ENCODE peak calls at places on chromosomes 4 and X, in eight cellular contexts. One of them, this sample, is unnamed. For H4K20me1, the result is how much of the 10 kb centered on the place peaks cover.

GRCh38 chrX:56728321-56728720 is 722 bp upstream of the NBDY start:
- DNase-seq in OCI-LY7: peak
- DNase-seq in hepatocyte: no peak
- DNase-seq in H9: no peak
- DNase-seq in IMR-90: no peak
- DNase-seq in HCT116: no peak
- DNase-seq in fibroblast of lung: peak
- DNase-seq in MM.1S: peak
- DNase-seq in this sample: no peak

GRCh38 chr4:184849184-184849583 is 23.4 kb upstream of the ACSL1 start:
- DNase-seq in MM.1S: no peak
- DNase-seq in hepatocyte: no peak
- DNase-seq in IMR-90: no peak
- DNase-seq in HCT116: no peak
- DNase-seq in OCI-LY7: no peak
- DNase-seq in H9: no peak
- DNase-seq in fibroblast of lung: no peak
- DNase-seq in this sample: no peak

GRCh38 chrX:17584248-17584681 is 153.0 kb upstream of the SCML1 start:
- DNase-seq in OCI-LY7: no peak
- DNase-seq in MM.1S: no peak
- DNase-seq in HCT116: no peak
- DNase-seq in H9: no peak
- DNase-seq in hepatocyte: no peak
- DNase-seq in fibroblast of lung: peak
- DNase-seq in IMR-90: peak
- DNase-seq in this sample: no peak

GRCh38 chr4:80489798-80490197 is 154.3 kb downstream of the CFAP299 start:
- DNase-seq in MM.1S: no peak
- DNase-seq in H9: no peak
- DNase-seq in hepatocyte: no peak
- DNase-seq in HCT116: no peak
- DNase-seq in OCI-LY7: peak
- DNase-seq in fibroblast of lung: no peak
- DNase-seq in IMR-90: no peak
- DNase-seq in this sample: no peak

GRCh38 chrX:139429913-139430312 is 100.6 kb upstream of the F9 start:
- DNase-seq in fibroblast of lung: no peak
- DNase-seq in MM.1S: no peak
- DNase-seq in HCT116: no peak
- DNase-seq in OCI-LY7: no peak
- DNase-seq in H9: no peak
- DNase-seq in IMR-90: no peak
- DNase-seq in hepatocyte: peak
- DNase-seq in this sample: no peak

GRCh38 chrX:69028761-69029120 is 136.5 kb downstream of the PJA1 start:
- DNase-seq in HCT116: no peak
- DNase-seq in hepatocyte: no peak
- DNase-seq in fibroblast of lung: no peak
- DNase-seq in H9: no peak
- DNase-seq in MM.1S: no peak
- DNase-seq in OCI-LY7: no peak
- DNase-seq in IMR-90: no peak
- DNase-seq in this sample: no peak

GRCh38 chrX:129783176-129783776 is 3.5 kb downstream of the SASH3 start:
- DNase-seq in H9: no peak
- DNase-seq in OCI-LY7: no peak
- DNase-seq in HCT116: no peak
- DNase-seq in MM.1S: no peak
- DNase-seq in fibroblast of lung: no peak
- DNase-seq in hepatocyte: no peak
- DNase-seq in IMR-90: no peak
- DNase-seq in this sample: no peak

GRCh38 chrX:10567136-10567535 is 53.2 kb downstream of the MID1 start:
- DNase-seq in MM.1S: no peak
- DNase-seq in IMR-90: no peak
- DNase-seq in fibroblast of lung: no peak
- DNase-seq in hepatocyte: no peak
- DNase-seq in H9: no peak
- DNase-seq in HCT116: no peak
- DNase-seq in OCI-LY7: no peak
- DNase-seq in this sample: no peak

GRCh38 chr4:10158355-10158942 is 41.9 kb upstream of the WDR1 start:
- DNase-seq in HCT116: no peak
- DNase-seq in hepatocyte: peak
- DNase-seq in OCI-LY7: no peak
- DNase-seq in IMR-90: peak
- DNase-seq in fibroblast of lung: peak
- DNase-seq in H9: no peak
- DNase-seq in MM.1S: no peak
- DNase-seq in this sample: no peak

GRCh38 chr4:79759793-79760192 is 313.2 kb downstream of the ANTXR2 start:
- DNase-seq in HCT116: no peak
- DNase-seq in fibroblast of lung: no peak
- DNase-seq in MM.1S: no peak
- DNase-seq in H9: no peak
- DNase-seq in OCI-LY7: no peak
- DNase-seq in IMR-90: no peak
- DNase-seq in hepatocyte: no peak
- DNase-seq in this sample: no peak

GRCh38 chr4:111945014-111945413 is 200.2 kb upstream of the FAM241A start:
- DNase-seq in OCI-LY7: no peak
- DNase-seq in fibroblast of lung: no peak
- DNase-seq in H9: no peak
- DNase-seq in IMR-90: no peak
- DNase-seq in MM.1S: no peak
- DNase-seq in HCT116: no peak
- DNase-seq in hepatocyte: peak
- DNase-seq in this sample: no peak

GRCh38 chr4:106266201-106266600 is 49.8 kb downstream of the TBCK start:
- DNase-seq in OCI-LY7: peak
- DNase-seq in fibroblast of lung: peak
- DNase-seq in HCT116: peak
- DNase-seq in H9: no peak
- DNase-seq in MM.1S: peak
- DNase-seq in hepatocyte: peak
- DNase-seq in IMR-90: peak
- DNase-seq in this sample: peak

GRCh38 chrX:153395613-153396319 is 5.4 kb downstream of the PNMA6E start:
- DNase-seq in OCI-LY7: no peak
- DNase-seq in H9: no peak
- DNase-seq in fibroblast of lung: no peak
- DNase-seq in HCT116: no peak
- DNase-seq in MM.1S: peak
- DNase-seq in hepatocyte: no peak
- DNase-seq in IMR-90: no peak
- DNase-seq in this sample: peak

GRCh38 chr4:121108557-121108956 is 36.2 kb upstream of the NDNF start:
- DNase-seq in fibroblast of lung: no peak
- DNase-seq in H9: no peak
- DNase-seq in IMR-90: no peak
- DNase-seq in MM.1S: no peak
- DNase-seq in OCI-LY7: no peak
- DNase-seq in hepatocyte: no peak
- DNase-seq in HCT116: no peak
- DNase-seq in this sample: no peak

GRCh38 chrX:154547245-154548027 is at the start of gene IKBKG:
- DNase-seq in HCT116: peak
- DNase-seq in H9: peak
- DNase-seq in hepatocyte: peak
- DNase-seq in fibroblast of lung: peak
- DNase-seq in MM.1S: peak
- DNase-seq in IMR-90: peak
- DNase-seq in OCI-LY7: peak
- DNase-seq in this sample: peak

GRCh38 chr4:138259296-138259695 is 17.1 kb upstream of the SLC7A11 start:
- DNase-seq in MM.1S: no peak
- DNase-seq in IMR-90: no peak
- DNase-seq in H9: no peak
- DNase-seq in OCI-LY7: no peak
- DNase-seq in hepatocyte: no peak
- DNase-seq in fibroblast of lung: no peak
- DNase-seq in HCT116: no peak
- DNase-seq in this sample: no peak

GRCh38 chr4:81919238-81919637 is 447.5 kb upstream of the RASGEF1B start:
- DNase-seq in H9: peak
- DNase-seq in hepatocyte: peak
- DNase-seq in IMR-90: peak
- DNase-seq in HCT116: peak
- DNase-seq in fibroblast of lung: no peak
- DNase-seq in OCI-LY7: peak
- DNase-seq in MM.1S: peak
- DNase-seq in this sample: peak

GRCh38 chr4:10625130-10625529 is 59.4 kb downstream of the CLNK start:
- DNase-seq in IMR-90: no peak
- DNase-seq in HCT116: no peak
- DNase-seq in MM.1S: no peak
- DNase-seq in H9: no peak
- DNase-seq in hepatocyte: peak
- DNase-seq in fibroblast of lung: no peak
- DNase-seq in OCI-LY7: no peak
- DNase-seq in this sample: no peak

DNA sequence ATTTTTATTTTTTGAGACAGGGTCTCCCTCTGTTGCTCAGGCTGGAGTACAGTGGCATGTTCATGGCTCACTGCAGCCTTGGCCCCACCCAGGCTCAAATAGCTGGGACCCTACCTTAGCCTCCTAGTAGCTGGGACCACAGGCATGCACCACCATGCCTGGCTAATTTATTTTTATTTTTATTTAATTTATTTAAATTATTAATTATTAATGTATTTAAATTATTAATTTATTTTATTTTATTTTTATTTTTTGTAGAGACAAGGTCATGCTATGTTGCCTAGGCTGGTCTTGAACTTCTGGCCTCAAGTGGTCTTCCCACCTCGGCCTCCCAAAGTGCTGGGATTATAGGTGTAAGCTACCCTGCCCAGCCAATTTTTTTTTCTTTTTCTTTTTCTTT is 69.3 kb downstream of the EGF start:
- DNase-seq in hepatocyte: no peak
- DNase-seq in HCT116: no peak
- DNase-seq in OCI-LY7: no peak
- DNase-seq in H9: no peak
- DNase-seq in MM.1S: no peak
- DNase-seq in fibroblast of lung: no peak
- DNase-seq in IMR-90: no peak
- DNase-seq in this sample: no peak
- H3K4me2 ChIP-seq in hepatocyte: no peak
- H3K4me2 ChIP-seq in HCT116: no peak
- H3K4me2 ChIP-seq in OCI-LY7: no peak
- H3K4me2 ChIP-seq in H9: no peak
- H3K4me2 ChIP-seq in MM.1S: no peak
- H3K4me2 ChIP-seq in fibroblast of lung: no peak
- H3K4me2 ChIP-seq in IMR-90: no peak
- H3K4me2 ChIP-seq in this sample: no peak

GRCh38 chr4:73244941-73245601 is 13.5 kb downstream of the ANKRD17 start:
- DNase-seq in OCI-LY7: no peak
- DNase-seq in H9: no peak
- DNase-seq in fibroblast of lung: no peak
- DNase-seq in hepatocyte: no peak
- DNase-seq in MM.1S: no peak
- DNase-seq in HCT116: no peak
- DNase-seq in IMR-90: no peak
- DNase-seq in this sample: no peak
- H4K20me1 ChIP-seq in OCI-LY7: half or more
- H4K20me1 ChIP-seq in H9: under half
- H4K20me1 ChIP-seq in fibroblast of lung: under half
- H4K20me1 ChIP-seq in hepatocyte: half or more
- H4K20me1 ChIP-seq in MM.1S: under half
- H4K20me1 ChIP-seq in HCT116: under half
- H4K20me1 ChIP-seq in IMR-90: half or more
- H4K20me1 ChIP-seq in this sample: half or more

GRCh38 chrX:12958059-12958458 is 16.9 kb upstream of the TMSB4X start:
- DNase-seq in OCI-LY7: no peak
- DNase-seq in H9: no peak
- DNase-seq in MM.1S: no peak
- DNase-seq in fibroblast of lung: no peak
- DNase-seq in IMR-90: no peak
- DNase-seq in hepatocyte: no peak
- DNase-seq in HCT116: no peak
- DNase-seq in this sample: peak
- H3K4me2 ChIP-seq in OCI-LY7: peak
- H3K4me2 ChIP-seq in H9: no peak
- H3K4me2 ChIP-seq in MM.1S: peak
- H3K4me2 ChIP-seq in fibroblast of lung: no peak
- H3K4me2 ChIP-seq in IMR-90: no peak
- H3K4me2 ChIP-seq in hepatocyte: no peak
- H3K4me2 ChIP-seq in HCT116: no peak
- H3K4me2 ChIP-seq in this sample: no peak

GRCh38 chr4:1768367-1769034 is 24.6 kb upstream of the FGFR3 start:
- DNase-seq in MM.1S: no peak
- DNase-seq in OCI-LY7: no peak
- DNase-seq in IMR-90: no peak
- DNase-seq in H9: no peak
- DNase-seq in fibroblast of lung: no peak
- DNase-seq in HCT116: no peak
- DNase-seq in hepatocyte: peak
- DNase-seq in this sample: no peak
- H4K20me1 ChIP-seq in MM.1S: under half
- H4K20me1 ChIP-seq in OCI-LY7: under half
- H4K20me1 ChIP-seq in IMR-90: under half
- H4K20me1 ChIP-seq in H9: under half
- H4K20me1 ChIP-seq in fibroblast of lung: under half
- H4K20me1 ChIP-seq in HCT116: under half
- H4K20me1 ChIP-seq in hepatocyte: under half
- H4K20me1 ChIP-seq in this sample: under half

DNA sequence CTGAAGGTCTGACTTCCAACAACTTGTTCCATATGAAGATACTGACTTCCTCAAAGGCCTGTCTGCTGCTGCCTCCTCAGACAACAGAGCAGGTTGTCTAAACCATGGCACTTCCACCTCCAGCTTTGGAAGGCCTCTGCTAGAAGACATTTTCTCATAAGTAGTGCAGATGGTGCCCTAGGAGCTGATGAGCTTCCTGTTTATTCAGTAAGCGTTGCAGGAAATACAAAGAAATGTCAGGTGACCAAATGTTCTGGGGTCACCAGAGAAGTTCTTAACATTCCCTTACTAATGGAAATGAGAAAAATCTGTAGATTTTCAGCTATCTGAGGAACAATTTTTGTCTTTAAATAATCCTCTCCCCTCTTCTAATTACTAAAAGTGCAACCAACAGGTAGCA is 28.9 kb downstream of the FGF2 start:
- DNase-seq in MM.1S: peak
- DNase-seq in HCT116: no peak
- DNase-seq in OCI-LY7: peak
- DNase-seq in fibroblast of lung: no peak
- DNase-seq in hepatocyte: no peak
- DNase-seq in H9: no peak
- DNase-seq in IMR-90: no peak
- DNase-seq in this sample: no peak
- H3K4me2 ChIP-seq in MM.1S: no peak
- H3K4me2 ChIP-seq in HCT116: no peak
- H3K4me2 ChIP-seq in OCI-LY7: no peak
- H3K4me2 ChIP-seq in fibroblast of lung: no peak
- H3K4me2 ChIP-seq in hepatocyte: no peak
- H3K4me2 ChIP-seq in H9: no peak
- H3K4me2 ChIP-seq in IMR-90: no peak
- H3K4me2 ChIP-seq in this sample: no peak